ENCODE peak calls at places on chromosomes 3 and 15, in four cellular contexts. S is endothelial cell of umbilical vein, Q is brain microvascular endothelial cell, J is type B pancreatic cell. Z is an unnamed sample.

GRCh38 chr3:36488077-36488789 is 107.9 kb downstream of the STAC start:
- DNase-seq in Q (no peak), S (no peak), J (no peak), Z (no peak)

GRCh38 chr3:119323401-119324107 is 29.4 kb downstream of the ARHGAP31 start:
- DNase-seq in J (no peak), S (no peak), Q (no peak), Z (no peak)

GRCh38 chr15:95106781-95107180 is 875.4 kb downstream of the MCTP2 start:
- DNase-seq in Q (no peak), J (no peak), S (no peak), Z (no peak)

GRCh38 chr3:108153451-108153981 is 62.7 kb upstream of the CD47 start:
- DNase-seq in S (peak), J (no peak), Q (peak), Z (peak)

GRCh38 chr15:84834227-84834955 is 17.2 kb downstream of the ALPK3 start:
- DNase-seq in J (no peak), Q (no peak), S (no peak), Z (no peak)

GRCh38 chr3:135760581-135760980 is 204.9 kb upstream of the PPP2R3A start:
- DNase-seq in J (no peak), Q (no peak), S (no peak), Z (no peak)

GRCh38 chr3:41357271-41357670 is 158.0 kb downstream of the CTNNB1 start:
- DNase-seq in J (no peak), Q (no peak), S (no peak), Z (no peak)

GRCh38 chr3:36756272-36756671 is 8.1 kb downstream of the DCLK3 start:
- DNase-seq in J (no peak), S (no peak), Q (no peak), Z (no peak)

GRCh38 chr3:13452490-13453335 is 27.4 kb upstream of the HDAC11 start:
- DNase-seq in Q (peak), J (no peak), S (peak), Z (peak)

GRCh38 chr3:139448104-139448503 is 28.2 kb downstream of the RBP2 start:
- DNase-seq in S (no peak), J (no peak), Q (no peak), Z (no peak)

GRCh38 chr3:178833696-178834095 is 237.9 kb downstream of the ZMAT3 start:
- DNase-seq in J (no peak), S (no peak), Q (no peak), Z (no peak)

GRCh38 chr3:30933478-30934207 is 39.2 kb upstream of the GADL1 start:
- DNase-seq in Q (no peak), S (no peak), J (no peak), Z (no peak)

GRCh38 chr3:179962617-179963387 is 73.9 kb downstream of the PEX5L start:
- DNase-seq in Q (no peak), J (no peak), S (no peak), Z (no peak)

GRCh38 chr3:118801899-118802298 is 232.7 kb downstream of the IGSF11 start:
- DNase-seq in J (no peak), S (no peak), Q (no peak), Z (no peak)

GRCh38 chr15:98866503-98866902 is 141.1 kb downstream of the PGPEP1L start:
- DNase-seq in Q (peak), J (no peak), S (peak), Z (peak)

GRCh38 chr3:184602406-184603155 is 41.0 kb downstream of the EPHB3 start:
- DNase-seq in Q (no peak), J (no peak), S (no peak), Z (no peak)

DNA sequence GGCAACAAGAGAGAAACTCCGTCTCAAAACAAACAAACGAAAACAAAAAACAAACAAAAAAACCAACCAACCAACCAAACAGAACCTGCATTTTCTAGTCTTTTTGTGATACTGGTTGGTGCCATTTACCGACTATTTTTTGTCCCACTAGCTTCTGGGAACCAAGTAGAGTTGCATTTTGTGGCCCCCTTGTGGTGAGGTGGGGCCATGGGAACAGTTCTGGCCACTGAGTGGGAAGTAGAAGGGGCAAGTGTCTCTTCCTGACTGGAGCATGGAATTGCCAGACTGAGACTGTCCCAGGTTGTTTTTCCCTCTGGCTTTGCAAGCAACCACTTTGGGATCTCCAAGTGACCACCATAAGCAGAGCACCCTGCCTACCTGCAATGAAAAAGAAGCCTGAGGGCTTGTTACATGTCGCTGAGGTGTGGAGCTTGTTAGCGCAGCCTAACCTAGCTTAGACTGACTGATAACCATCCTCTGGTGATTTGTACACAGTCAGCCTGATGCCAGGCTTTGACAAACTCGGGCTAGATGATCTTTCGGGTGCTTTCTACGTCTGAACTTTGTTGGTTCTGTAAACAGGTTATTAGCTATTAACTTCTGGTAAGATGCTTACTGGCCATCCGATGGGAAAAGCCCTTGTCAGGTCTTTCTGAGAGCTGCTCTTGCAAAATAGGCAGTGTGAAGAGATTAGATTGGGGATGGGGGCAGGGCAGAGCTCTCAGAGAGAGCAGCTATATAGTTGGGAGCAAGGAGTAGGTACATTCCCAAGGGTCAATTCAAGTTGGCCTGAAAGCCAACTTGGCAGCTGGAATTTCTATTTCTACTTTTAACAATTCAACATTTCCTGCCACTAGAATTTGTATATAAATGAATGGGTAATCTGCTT is 172.2 kb downstream of the SSR3 start:
- DNase-seq in Q (peak), J (no peak), S (peak), Z (peak)
- TF ChIP-seq CTCF in Q (peak), J (peak), S (peak), Z (peak)

DNA sequence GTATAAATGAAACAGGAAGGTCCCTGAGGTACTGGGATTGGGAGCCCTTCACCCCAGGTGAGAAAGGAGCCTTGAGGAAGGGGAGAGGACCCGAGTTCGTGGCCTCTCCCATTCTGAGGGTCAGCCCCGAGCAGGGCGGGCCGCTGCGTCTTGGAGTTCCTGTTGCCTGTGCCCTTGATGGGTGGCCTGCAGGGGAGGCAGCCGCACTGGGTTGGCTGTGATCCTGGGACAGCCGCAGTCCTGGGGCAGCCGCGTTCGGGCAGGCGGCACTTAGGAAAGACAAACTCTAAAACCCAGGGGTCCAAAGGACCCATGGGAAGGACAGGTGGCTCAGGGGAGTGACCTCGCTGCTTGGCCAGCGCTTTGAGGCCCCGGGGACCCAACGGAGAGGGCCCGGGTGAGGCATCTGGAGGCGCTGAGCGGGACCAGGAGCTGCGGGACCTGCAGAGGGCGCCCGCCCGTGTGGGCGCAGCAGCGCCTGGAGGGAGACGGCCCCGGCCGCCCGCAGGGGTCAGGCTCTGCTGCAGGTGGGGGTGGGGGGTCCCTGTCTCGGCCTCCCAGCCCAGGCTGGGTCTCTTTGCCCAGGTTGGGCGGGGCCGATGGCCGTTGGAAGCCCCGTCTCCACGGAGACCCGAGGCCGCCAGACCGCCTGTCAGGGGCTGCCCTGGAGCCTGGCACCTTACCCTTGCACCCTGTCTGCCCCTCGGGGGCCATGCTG is 65.1 kb downstream of the HMCES start:
- DNase-seq in S (no peak), Q (peak), J (no peak), Z (no peak)
- TF ChIP-seq CTCF in S (peak), Q (peak), J (peak), Z (peak)

GRCh38 chr3:47761046-47761445 is 20.6 kb downstream of the SMARCC1 start:
- DNase-seq in Q (no peak), S (no peak), J (no peak), Z (no peak)
- TF ChIP-seq CTCF in Q (no peak), S (no peak), J (no peak), Z (no peak)

GRCh38 chr3:141793476-141794260 is 30.5 kb downstream of the GRK7 start:
- DNase-seq in S (no peak), J (no peak), Q (no peak), Z (no peak)
- TF ChIP-seq CTCF in S (no peak), J (no peak), Q (peak), Z (no peak)

Z was measured in HFFc6.